ENCODE peak calls at places on chromosomes 3 and 15, in five cellular contexts. T is GM23248; F is activated CD4-positive, alpha-beta T cell treated with anti-CD3 and anti-CD28 coated beads, Interleukin-2, amount 50 U/mL, for 1 hour; N is Calu3; Q is iPS-NIHi11. Y is an unnamed sample.

GRCh38 chr15:65405793-65406192 is 17.0 kb downstream of the IGDCC4 start:
- DNase-seq in F (no peak), Q (no peak), T (no peak), N (no peak), Y (no peak)

GRCh38 chr3:50370594-50370993 is 11.3 kb upstream of the TMEM115 start:
- DNase-seq in Q (no peak), T (peak), N (peak), F (no peak), Y (no peak)

GRCh38 chr3:197428117-197428761 is 127.5 kb downstream of the BDH1 start:
- DNase-seq in N (peak), F (peak), T (peak), Q (peak), Y (peak)

GRCh38 chr3:159169828-159170227 is 368.0 kb downstream of the MFSD1 start:
- DNase-seq in T (peak), Q (no peak), N (peak), F (no peak), Y (no peak)

GRCh38 chr3:59654120-59654952 is 604.5 kb upstream of the CFAP20DC start:
- DNase-seq in F (no peak), T (peak), Q (no peak), N (no peak), Y (no peak)

GRCh38 chr15:42199126-42199525 is 9.0 kb downstream of the VPS39 start:
- DNase-seq in T (no peak), F (no peak), N (no peak), Q (no peak), Y (no peak)

GRCh38 chr15:79640206-79640605 is 208.1 kb downstream of the MINAR1 start:
- DNase-seq in Q (no peak), N (peak), F (no peak), T (peak), Y (no peak)

GRCh38 chr3:18301781-18302180 is 123.4 kb downstream of the SATB1 start:
- DNase-seq in N (no peak), F (no peak), T (no peak), Q (no peak), Y (no peak)

GRCh38 chr15:58957101-58957973 is 23.9 kb upstream of the SLTM start:
- DNase-seq in Q (peak), N (peak), F (peak), T (peak), Y (peak)

GRCh38 chr15:39431371-39431770 is 149.5 kb upstream of the THBS1 start:
- DNase-seq in Q (no peak), N (no peak), F (no peak), T (peak), Y (no peak)

GRCh38 chr15:47991376-47991775 is 129.4 kb upstream of the SLC24A5 start:
- DNase-seq in F (no peak), T (peak), Q (no peak), N (no peak), Y (no peak)

GRCh38 chr3:182414586-182414985 is 378.7 kb upstream of the ATP11B start:
- DNase-seq in F (no peak), T (no peak), Q (no peak), N (no peak), Y (no peak)

GRCh38 chr3:89049119-89049518 is 58.3 kb upstream of the EPHA3 start:
- DNase-seq in T (no peak), Q (peak), F (no peak), N (peak), Y (no peak)

GRCh38 chr15:73295630-73296286 is 73.0 kb downstream of the HCN4 start:
- DNase-seq in Q (no peak), N (no peak), T (peak), F (no peak), Y (no peak)

GRCh38 chr15:84947947-84948830 is 33.5 kb upstream of the PDE8A start:
- DNase-seq in T (peak), Q (no peak), F (no peak), N (no peak), Y (no peak)

GRCh38 chr3:9142346-9142745 is 107.1 kb downstream of the SRGAP3 start:
- DNase-seq in N (no peak), Q (no peak), F (no peak), T (no peak), Y (no peak)

GRCh38 chr15:24944939-24945338 is 9.8 kb upstream of the SNRPN start:
- DNase-seq in N (no peak), Q (no peak), F (no peak), T (no peak), Y (no peak)

GRCh38 chr15:39546842-39547241 is 34.0 kb upstream of the THBS1 start:
- DNase-seq in T (no peak), F (no peak), Q (no peak), N (no peak), Y (no peak)

GRCh38 chr15:48996276-48996675 is 32.6 kb upstream of the SHC4 start:
- DNase-seq in T (peak), Q (no peak), F (no peak), N (no peak), Y (no peak)

GRCh38 chr3:194276768-194277546 is 74.2 kb downstream of the CPN2 start:
- DNase-seq in T (peak), F (no peak), Q (peak), N (no peak), Y (no peak)

GRCh38 chr3:87069963-87070362 is 79.0 kb upstream of the VGLL3 start:
- DNase-seq in T (no peak), N (no peak), F (no peak), Q (no peak), Y (no peak)

GRCh38 chr15:90471769-90472168 is 58.0 kb upstream of the CRTC3 start:
- DNase-seq in T (no peak), N (no peak), Q (no peak), F (no peak), Y (no peak)

GRCh38 chr3:52904000-52904399 is 6.7 kb upstream of the STIMATE start:
- DNase-seq in Q (no peak), F (no peak), T (no peak), N (no peak), Y (no peak)

GRCh38 chr3:122594025-122594424 is 16.6 kb downstream of the PARP15 start:
- DNase-seq in N (no peak), T (no peak), Q (no peak), F (no peak), Y (no peak)

GRCh38 chr3:129197341-129197740 is 13.6 kb upstream of the CNBP start:
- DNase-seq in N (no peak), F (no peak), T (no peak), Q (no peak), Y (no peak)

GRCh38 chr3:96753124-96753523 is 61.3 kb upstream of the EPHA6 start:
- DNase-seq in T (no peak), Q (no peak), F (no peak), N (no peak), Y (no peak)

GRCh38 chr3:25235471-25235870 is 192.6 kb upstream of the RARB start:
- DNase-seq in N (no peak), F (no peak), Q (no peak), T (no peak), Y (no peak)

Y was measured in CD4-positive, alpha-beta memory T cell.